ENCODE peak calls at places on chromosomes 5 and 9, in four cellular contexts. N is K562, H is H1, V is GM12878. J is an unnamed sample.
A peak's percentile ranks its signal among the peaks of the same experiment; 100 is the strongest.

GRCh38 chr5:137414112-137414511 is 85.0 kb downstream of the SPOCK1 start:
- DNase-seq in V (no peak), N (no peak), H (no peak), J (no peak)

GRCh38 chr9:108468364-108468763 is 387.4 kb downstream of the ACTL7B start:
- DNase-seq in V (no peak), H (peak; percentile 17), N (peak; percentile 67), J (peak; percentile 54)

GRCh38 chr5:82351754-82352145 is 73.6 kb upstream of the RPS23 start:
- DNase-seq in V (no peak), H (no peak), N (peak; percentile 76), J (peak; percentile 61)

GRCh38 chr5:128774605-128775004 is 190.7 kb upstream of the SLC27A6 start:
- DNase-seq in H (no peak), N (no peak), V (no peak), J (no peak)

GRCh38 chr5:87741891-87742290 is 329.2 kb upstream of the CCNH start:
- DNase-seq in H (no peak), V (no peak), N (no peak), J (no peak)

GRCh38 chr9:17987174-17987573 is 408.3 kb downstream of the SH3GL2 start:
- DNase-seq in V (no peak), N (no peak), H (no peak), J (no peak)

GRCh38 chr5:1343931-1344901 is 683 bp downstream of the CLPTM1L start:
- DNase-seq in H (no peak), V (no peak), N (peak; percentile 44), J (no peak)

GRCh38 chr5:125059255-125060050 is 313.0 kb upstream of the ZNF608 start:
- DNase-seq in H (no peak), N (no peak), V (no peak), J (peak; percentile 54)

GRCh38 chr9:14358523-14358922 is 44.6 kb upstream of the NFIB start:
- DNase-seq in V (no peak), N (peak; percentile 52), H (no peak), J (no peak)

GRCh38 chr9:86287013-86287412 is 4.7 kb upstream of the ISCA1 start:
- DNase-seq in V (no peak), N (peak; percentile 71), H (no peak), J (no peak)

GRCh38 chr5:150114773-150115408 is 28.5 kb upstream of the CSF1R start:
- DNase-seq in N (no peak), H (no peak), V (no peak), J (no peak)

GRCh38 chr9:16413509-16414016 is 456.9 kb downstream of the BNC2 start:
- DNase-seq in V (no peak), N (no peak), H (no peak), J (no peak)

GRCh38 chr5:175214152-175214551 is 229.8 kb downstream of the DRD1 start:
- DNase-seq in H (no peak), N (no peak), V (no peak), J (peak; percentile 36)

GRCh38 chr9:71665247-71665646 is 103.1 kb downstream of the CEMIP2 start:
- DNase-seq in N (no peak), H (no peak), V (no peak), J (no peak)

GRCh38 chr9:71662086-71662485 is 106.2 kb downstream of the CEMIP2 start:
- DNase-seq in H (no peak), N (no peak), V (no peak), J (no peak)

GRCh38 chr9:71664566-71664965 is 103.7 kb downstream of the CEMIP2 start:
- DNase-seq in N (no peak), V (no peak), H (no peak), J (no peak)

GRCh38 chr9:71663216-71663615 is 105.1 kb downstream of the CEMIP2 start:
- DNase-seq in H (peak; percentile 27), N (no peak), V (no peak), J (no peak)

DNA sequence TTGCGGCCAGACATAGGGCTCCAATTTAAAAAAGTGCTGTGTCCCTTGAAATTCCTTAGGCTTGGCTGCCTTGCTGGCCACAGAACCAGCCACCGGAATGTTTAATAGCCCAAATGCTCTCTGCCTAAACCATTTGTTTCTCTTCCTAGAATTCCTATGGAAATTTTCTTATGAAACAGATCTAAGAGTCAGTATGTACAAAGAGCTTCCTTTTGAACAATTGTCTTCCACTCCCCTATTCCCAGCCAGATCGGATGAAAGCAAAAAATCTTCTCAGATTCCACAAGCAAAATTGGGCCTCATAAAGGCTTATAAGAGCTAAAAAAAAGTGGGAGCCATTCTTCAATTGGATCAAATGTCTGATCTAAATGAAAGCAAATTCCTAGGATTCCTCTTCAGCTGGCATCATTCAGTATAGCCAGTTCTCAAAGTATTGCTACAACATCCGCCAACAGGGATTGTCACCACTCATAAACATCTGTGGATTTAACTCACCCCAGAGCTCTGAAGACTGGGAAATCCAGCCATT is 104.3 kb downstream of the CEMIP2 start:
- DNase-seq in V (no peak), H (no peak), N (no peak), J (no peak)
- TF ChIP-seq EGR1 in V (no peak), H (no peak), N (no peak), J (no peak)

GRCh38 chr5:157311595-157311994 is 45.7 kb downstream of the CYFIP2 start:
- DNase-seq in V (no peak), H (no peak), N (no peak), J (no peak)

GRCh38 chr5:157306690-157307089 is 40.8 kb downstream of the CYFIP2 start:
- DNase-seq in H (no peak), N (no peak), V (no peak), J (no peak)

GRCh38 chr5:157309796-157310195 is 43.9 kb downstream of the CYFIP2 start:
- DNase-seq in H (no peak), V (no peak), N (no peak), J (no peak)

GRCh38 chr5:157308826-157309465 is 43.0 kb downstream of the CYFIP2 start:
- DNase-seq in H (no peak), N (no peak), V (peak; percentile 27), J (no peak)

GRCh38 chr5:157312492-157312891 is 46.6 kb downstream of the CYFIP2 start:
- DNase-seq in N (peak; percentile 59), H (no peak), V (peak; percentile 59), J (peak; percentile 67)
- TF ChIP-seq EGR1 in N (no peak), H (no peak), V (no peak), J (no peak)

GRCh38 chr5:139717221-139717620 is 69.1 kb downstream of the CXXC5 start:
- DNase-seq in N (no peak), V (no peak), H (no peak), J (no peak)
- TF ChIP-seq EGR1 in N (no peak), V (no peak), H (no peak), J (no peak)

GRCh38 chr9:93204470-93205043 is 20.6 kb downstream of the WNK2 start:
- DNase-seq in V (no peak), N (no peak), H (no peak), J (no peak)
- TF ChIP-seq EGR1 in V (no peak), N (no peak), H (no peak), J (no peak)

GRCh38 chr5:170056561-170057267 is 49.0 kb upstream of the FOXI1 start:
- DNase-seq in N (no peak), H (no peak), V (no peak), J (no peak)
- TF ChIP-seq EGR1 in N (no peak), H (no peak), V (no peak), J (no peak)

GRCh38 chr9:121619989-121620673 is 31.3 kb upstream of the DAB2IP start:
- DNase-seq in V (no peak), H (no peak), N (no peak), J (no peak)
- TF ChIP-seq EGR1 in V (no peak), H (no peak), N (no peak), J (no peak)

DNA sequence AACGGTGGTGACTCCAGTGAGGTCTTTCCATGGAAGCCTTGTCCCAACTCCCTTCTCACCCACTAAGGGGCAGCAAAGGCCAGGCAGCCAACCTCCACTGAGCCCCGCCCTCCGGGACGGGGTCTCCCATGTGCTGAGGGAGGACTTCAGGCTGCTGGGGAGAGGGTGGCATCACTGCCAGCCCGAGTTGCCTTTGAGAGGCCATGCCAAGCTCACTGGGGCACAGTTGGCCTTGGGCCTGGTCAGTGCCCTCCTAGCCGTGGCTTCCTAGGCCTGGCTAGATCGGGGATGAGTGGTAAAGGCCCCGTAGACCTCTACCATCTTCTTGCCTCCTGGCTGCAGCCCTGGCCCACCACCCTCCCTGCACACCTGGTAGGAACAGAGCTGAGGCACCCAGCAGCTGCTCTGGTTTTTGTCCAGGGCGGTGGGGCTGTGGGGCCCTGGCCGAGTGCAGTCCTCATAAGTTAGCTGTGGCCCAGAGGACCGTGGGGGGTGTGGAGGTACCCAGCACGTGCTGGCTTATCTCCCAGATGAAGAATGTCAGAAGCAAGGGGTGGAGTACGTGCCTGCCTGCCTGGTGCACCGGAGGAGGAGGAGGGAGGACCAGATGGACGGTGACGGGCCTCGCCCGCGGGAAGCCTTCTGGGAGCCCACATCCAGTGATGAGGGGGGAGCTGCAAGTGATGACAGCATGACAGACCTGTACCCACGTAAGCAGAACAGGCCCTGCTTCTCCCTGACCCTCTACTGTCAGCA is 3.2 kb downstream of the SURF2 start:
- DNase-seq in V (no peak), H (no peak), N (peak; percentile 62), J (no peak)
- TF ChIP-seq EGR1 in V (no peak), H (no peak), N (no peak), J (no peak)

GRCh38 chr5:115068239-115069086 is 101.2 kb downstream of the TRIM36 start:
- DNase-seq in H (no peak), N (peak; percentile 24), V (peak; percentile 57), J (peak; percentile 26)
- TF ChIP-seq EGR1 in H (no peak), N (no peak), V (no peak), J (no peak)

GRCh38 chr5:14777187-14777586 is 94.4 kb downstream of the ANKH start:
- DNase-seq in N (no peak), H (no peak), V (no peak), J (no peak)

GRCh38 chr5:14773588-14773987 is 98.0 kb downstream of the ANKH start:
- DNase-seq in N (no peak), H (no peak), V (no peak), J (no peak)

GRCh38 chr5:14777932-14778788 is 93.4 kb downstream of the ANKH start:
- DNase-seq in N (no peak), H (no peak), V (no peak), J (no peak)

GRCh38 chr5:14776640-14777039 is 94.9 kb downstream of the ANKH start:
- DNase-seq in N (no peak), V (no peak), H (no peak), J (no peak)

DNA sequence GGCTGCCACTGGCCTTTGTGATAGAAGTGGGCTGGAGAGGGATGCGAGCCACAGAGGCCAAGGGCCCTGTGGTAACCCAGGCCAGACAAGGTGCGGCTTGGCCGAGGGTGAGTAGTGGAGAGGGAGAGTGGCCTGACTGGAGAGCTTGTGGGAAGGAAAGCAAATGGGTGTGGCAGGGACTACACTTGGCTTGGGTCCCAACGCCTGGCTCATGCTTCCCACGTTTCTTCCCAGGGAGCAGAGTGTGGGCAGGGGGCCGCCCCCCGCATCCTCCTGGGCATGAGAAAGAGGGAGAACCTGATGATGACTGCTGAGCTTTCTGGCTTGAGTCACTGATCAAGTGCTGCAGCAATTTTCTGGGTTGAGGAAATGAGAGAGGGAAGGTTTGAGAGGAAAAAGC is 95.7 kb downstream of the ANKH start:
- DNase-seq in H (no peak), N (no peak), V (no peak), J (no peak)
- TF ChIP-seq EGR1 in H (no peak), N (no peak), V (no peak), J (peak; percentile 19)